ENCODE peak calls at places on chromosomes 6 and 20, in four cellular contexts. One of them, this sample, is unnamed.

GRCh38 chr20:10177326-10177725 is 41.3 kb upstream of the SNAP25 start:
- DNase-seq in NCI-H1105: no peak
- DNase-seq in endothelial cell: no peak
- DNase-seq in prostate gland: no peak
- DNase-seq in this sample: no peak

GRCh38 chr6:132107896-132108295 is 156.7 kb upstream of the CCN2 start:
- DNase-seq in NCI-H1105: no peak
- DNase-seq in endothelial cell: no peak
- DNase-seq in prostate gland: no peak
- DNase-seq in this sample: no peak

GRCh38 chr6:18265099-18265372 is 706 bp upstream of the DEK start:
- DNase-seq in endothelial cell: no peak
- DNase-seq in prostate gland: no peak
- DNase-seq in NCI-H1105: no peak
- DNase-seq in this sample: no peak

GRCh38 chr6:164097557-164098398 is 683.3 kb downstream of the QKI start:
- DNase-seq in NCI-H1105: no peak
- DNase-seq in prostate gland: no peak
- DNase-seq in endothelial cell: peak; percentile 52
- DNase-seq in this sample: no peak

GRCh38 chr6:138455746-138456392 is 43.4 kb downstream of the NHSL1 start:
- DNase-seq in endothelial cell: no peak
- DNase-seq in NCI-H1105: peak; percentile 10
- DNase-seq in prostate gland: no peak
- DNase-seq in this sample: no peak

GRCh38 chr6:164034602-164035140 is 620.2 kb downstream of the QKI start:
- DNase-seq in NCI-H1105: no peak
- DNase-seq in endothelial cell: no peak
- DNase-seq in prostate gland: no peak
- DNase-seq in this sample: no peak

GRCh38 chr6:47033029-47033796 is 8.9 kb downstream of the ADGRF1 start:
- DNase-seq in endothelial cell: no peak
- DNase-seq in prostate gland: no peak
- DNase-seq in NCI-H1105: no peak
- DNase-seq in this sample: no peak

GRCh38 chr6:25889877-25890853 is 16.1 kb upstream of the SLC17A3 start:
- DNase-seq in NCI-H1105: peak; percentile 51
- DNase-seq in prostate gland: peak; percentile 42
- DNase-seq in endothelial cell: peak; percentile 58
- DNase-seq in this sample: no peak

GRCh38 chr20:16295534-16295933 is 277.7 kb downstream of the KIF16B start:
- DNase-seq in NCI-H1105: no peak
- DNase-seq in endothelial cell: no peak
- DNase-seq in prostate gland: no peak
- DNase-seq in this sample: no peak

GRCh38 chr20:5513975-5514516 is 197.3 kb upstream of the PROKR2 start:
- DNase-seq in endothelial cell: no peak
- DNase-seq in prostate gland: no peak
- DNase-seq in NCI-H1105: no peak
- DNase-seq in this sample: no peak

GRCh38 chr20:36969478-36970186 is 18.1 kb upstream of the SAMHD1 start:
- DNase-seq in endothelial cell: no peak
- DNase-seq in prostate gland: no peak
- DNase-seq in NCI-H1105: no peak
- DNase-seq in this sample: no peak

GRCh38 chr6:41040101-41040910 is 1.3 kb upstream of the UNC5CL start:
- DNase-seq in endothelial cell: no peak
- DNase-seq in NCI-H1105: no peak
- DNase-seq in prostate gland: no peak
- DNase-seq in this sample: peak; percentile 50

GRCh38 chr6:37205997-37206340 is 36.0 kb downstream of the PIM1 start:
- DNase-seq in endothelial cell: no peak
- DNase-seq in NCI-H1105: no peak
- DNase-seq in prostate gland: no peak
- DNase-seq in this sample: no peak

GRCh38 chr6:134529921-134530320 is 212.0 kb upstream of the SGK1 start:
- DNase-seq in prostate gland: no peak
- DNase-seq in NCI-H1105: no peak
- DNase-seq in endothelial cell: no peak
- DNase-seq in this sample: no peak

GRCh38 chr6:148892247-148892646 is 145.4 kb downstream of the UST start:
- DNase-seq in prostate gland: no peak
- DNase-seq in NCI-H1105: no peak
- DNase-seq in endothelial cell: no peak
- DNase-seq in this sample: no peak

GRCh38 chr6:69664551-69664950 is 132.3 kb downstream of the LMBRD1 start:
- DNase-seq in prostate gland: no peak
- DNase-seq in endothelial cell: no peak
- DNase-seq in NCI-H1105: no peak
- DNase-seq in this sample: no peak

GRCh38 chr6:87742106-87742505 is 40.1 kb upstream of the AKIRIN2 start:
- DNase-seq in NCI-H1105: no peak
- DNase-seq in endothelial cell: no peak
- DNase-seq in prostate gland: no peak
- DNase-seq in this sample: peak; percentile 48

This sample was measured in lower leg skin.